ENCODE peak calls at places on chromosomes 2 and 18, in five cellular contexts. A, P, C, G and M are unnamed samples.

GRCh38 chr2:73987109-73987947 is 2.6 kb downstream of the TET3 start:
- DNase-seq in G (no peak), A (peak), P (no peak), C (no peak), M (no peak)

GRCh38 chr2:204892506-204893255 is 347.4 kb downstream of the PARD3B start:
- DNase-seq in C (no peak), A (no peak), P (no peak), G (no peak), M (no peak)

GRCh38 chr2:102432386-102432785 is 9.4 kb downstream of the IL18RAP start:
- DNase-seq in C (no peak), A (no peak), P (no peak), G (no peak), M (no peak)

GRCh38 chr2:110219496-110220192 is 7.3 kb upstream of the MTLN start:
- DNase-seq in A (no peak), G (no peak), P (no peak), C (no peak), M (no peak)

GRCh38 chr18:7221424-7222155 is 9.3 kb upstream of the LRRC30 start:
- DNase-seq in A (peak), G (peak), C (peak), P (peak), M (peak)

GRCh38 chr18:6628189-6628588 is 101.3 kb upstream of the ARHGAP28 start:
- DNase-seq in A (no peak), G (no peak), C (no peak), P (no peak), M (no peak)

GRCh38 chr2:195672674-195673073 is 15.6 kb downstream of the SLC39A10 start:
- DNase-seq in G (no peak), C (no peak), A (no peak), P (peak), M (no peak)

GRCh38 chr2:42893047-42893758 is 100.8 kb upstream of the HAAO start:
- DNase-seq in G (no peak), A (no peak), P (no peak), C (peak), M (no peak)

GRCh38 chr2:38496927-38497669 is 105.6 kb downstream of the HNRNPLL start:
- DNase-seq in C (peak), G (no peak), P (no peak), A (no peak), M (no peak)
- TF ChIP-seq ZBTB33 in C (no peak), G (no peak), P (no peak), A (no peak), M (no peak)

GRCh38 chr2:219460424-219460926 is 25.8 kb downstream of the SPEG start:
- DNase-seq in C (no peak), P (peak), A (peak), G (no peak), M (no peak)
- TF ChIP-seq ZBTB33 in C (no peak), P (no peak), A (no peak), G (no peak), M (no peak)

DNA sequence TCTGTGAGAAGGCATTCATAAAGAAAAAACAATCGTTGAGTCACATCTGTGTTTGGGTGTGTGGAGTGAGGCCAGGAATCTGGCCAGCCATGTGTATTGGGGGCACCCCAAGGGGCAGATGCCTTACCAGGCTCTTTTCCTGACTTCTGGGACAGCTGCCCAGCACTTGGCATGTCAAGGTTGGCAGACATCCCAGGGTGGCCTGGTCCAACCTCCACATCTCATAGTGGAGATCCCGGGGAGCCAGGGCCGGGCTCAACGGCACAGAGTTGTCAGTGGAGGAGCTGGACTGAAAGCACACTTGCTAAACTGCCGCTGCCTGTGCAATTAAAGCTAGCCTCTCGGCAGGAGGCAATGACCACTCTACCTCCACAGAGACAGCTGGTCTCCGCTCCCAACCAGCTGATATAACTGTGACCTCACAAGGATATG is 75.3 kb upstream of the MGAT4A start:
- DNase-seq in G (no peak), C (no peak), A (peak), P (no peak), M (no peak)
- TF ChIP-seq ZBTB33 in G (no peak), C (no peak), A (no peak), P (no peak), M (no peak)

GRCh38 chr18:70826571-70826970 is 537.7 kb downstream of the SOCS6 start:
- DNase-seq in A (no peak), C (no peak), G (no peak), P (no peak), M (no peak)
- TF ChIP-seq ZBTB33 in A (no peak), C (no peak), G (no peak), P (no peak), M (no peak)